ENCODE peak calls at places on chromosome 14, in six cellular contexts. V is testis, J is colonic mucosa, E is psoas muscle, L is upper lobe of left lung, F is astrocyte. B is an unnamed sample.

GRCh38 chr14:76768201-76768656 is 7.0 kb downstream of the VASH1 start:
- DNase-seq in L (peak; percentile 71), E (peak; percentile 49), J (peak; percentile 34), F (no peak), V (peak; percentile 47), B (no peak)

GRCh38 chr14:87133073-87133815 is 859.7 kb downstream of the GALC start:
- DNase-seq in V (no peak), L (no peak), J (peak; percentile 18), E (peak; percentile 44), F (peak; percentile 95), B (peak; percentile 88)

GRCh38 chr14:101191882-101192660 is 288.5 kb upstream of the RTL1 start:
- DNase-seq in V (no peak), E (no peak), L (no peak), F (no peak), J (no peak), B (no peak)

GRCh38 chr14:47691829-47692228 is 16.4 kb upstream of the MDGA2 start:
- DNase-seq in F (no peak), V (no peak), L (no peak), E (no peak), J (no peak), B (no peak)

GRCh38 chr14:76715102-76715926 is 46.0 kb upstream of the VASH1 start:
- DNase-seq in L (no peak), V (peak; percentile 2), E (no peak), F (no peak), J (peak; percentile 5), B (no peak)

GRCh38 chr14:33709286-33709685 is 241.6 kb downstream of the EGLN3 start:
- DNase-seq in V (no peak), L (no peak), J (no peak), F (peak; percentile 75), E (no peak), B (no peak)

GRCh38 chr14:24259282-24260025 is 3.5 kb downstream of the TGM1 start:
- DNase-seq in V (no peak), L (no peak), J (no peak), F (peak; percentile 53), E (no peak), B (peak; percentile 87)

GRCh38 chr14:104925941-104926609 is 1.4 kb downstream of the PLD4 start:
- DNase-seq in E (no peak), F (no peak), L (no peak), J (no peak), V (no peak), B (no peak)

GRCh38 chr14:26598081-26598671 is 343 bp upstream of the NOVA1 start:
- DNase-seq in L (peak; percentile 63), V (peak; percentile 95), E (peak; percentile 80), F (peak; percentile 81), J (peak; percentile 89), B (peak; percentile 20)

GRCh38 chr14:26163761-26164160 is 434.1 kb downstream of the NOVA1 start:
- DNase-seq in E (no peak), L (no peak), J (no peak), F (peak; percentile 21), V (no peak), B (no peak)

GRCh38 chr14:105217764-105218163 is 30.6 kb upstream of the BTBD6 start:
- DNase-seq in L (peak; percentile 89), F (no peak), V (no peak), J (no peak), E (no peak), B (no peak)

GRCh38 chr14:81416233-81416927 is 16.3 kb upstream of the STON2 start:
- DNase-seq in E (no peak), V (no peak), J (no peak), F (no peak), L (peak; percentile 43), B (no peak)

GRCh38 chr14:53458368-53458814 is 305.3 kb upstream of the DDHD1 start:
- DNase-seq in F (peak; percentile 70), J (no peak), L (no peak), V (no peak), E (no peak), B (peak; percentile 62)

GRCh38 chr14:100304825-100305445 is 1.3 kb downstream of the SLC25A29 start:
- DNase-seq in L (peak; percentile 79), J (peak; percentile 83), F (peak; percentile 39), V (peak; percentile 84), E (no peak), B (peak; percentile 53)

GRCh38 chr14:100790785-100791667 is 34.9 kb upstream of the MEG3 start:
- DNase-seq in J (no peak), E (no peak), L (no peak), V (no peak), F (peak; percentile 62), B (no peak)

GRCh38 chr14:101178184-101179072 is 274.9 kb upstream of the RTL1 start:
- DNase-seq in E (no peak), V (no peak), F (no peak), J (no peak), L (no peak), B (no peak)

GRCh38 chr14:96905825-96906224 is 108.6 kb downstream of the VRK1 start:
- DNase-seq in E (no peak), L (no peak), F (no peak), V (no peak), J (no peak), B (no peak)

GRCh38 chr14:86510503-86510902 is 980.6 kb downstream of the FLRT2 start:
- DNase-seq in F (peak; percentile 77), V (no peak), L (no peak), E (no peak), J (no peak), B (no peak)

GRCh38 chr14:68791078-68791983 is 1.5 kb downstream of the ZFP36L1 start:
- DNase-seq in F (no peak), E (no peak), J (peak; percentile 60), V (peak; percentile 28), L (no peak), B (no peak)

GRCh38 chr14:40218282-40218941 is 786.2 kb upstream of the FBXO33 start:
- DNase-seq in E (no peak), V (no peak), J (no peak), F (no peak), L (no peak), B (no peak)

GRCh38 chr14:27528328-27528727 is 930.5 kb upstream of the NOVA1 start:
- DNase-seq in V (no peak), E (no peak), J (no peak), F (peak; percentile 33), L (no peak), B (peak; percentile 24)

GRCh38 chr14:94051115-94051514 is 25.0 kb downstream of the OTUB2 start:
- DNase-seq in F (peak; percentile 44), E (no peak), V (peak; percentile 84), J (peak; percentile 54), L (no peak), B (no peak)
- TF ChIP-seq CTCF in F (peak; percentile 60), E (peak; percentile 22), V (peak; percentile 22), J (peak; percentile 38), L (no peak), B (peak; percentile 7)

GRCh38 chr14:74476107-74476506 is 17.0 kb downstream of the NPC2 start:
- DNase-seq in J (no peak), E (no peak), F (no peak), V (peak; percentile 64), L (no peak), B (no peak)
- H3K27ac ChIP-seq in J (no peak overlapping the region), E (peak overlapping the region; percentile 10), F (no peak overlapping the region), V (no peak overlapping the region), L (no peak overlapping the region), B (peak overlapping the region; percentile 21)

DNA sequence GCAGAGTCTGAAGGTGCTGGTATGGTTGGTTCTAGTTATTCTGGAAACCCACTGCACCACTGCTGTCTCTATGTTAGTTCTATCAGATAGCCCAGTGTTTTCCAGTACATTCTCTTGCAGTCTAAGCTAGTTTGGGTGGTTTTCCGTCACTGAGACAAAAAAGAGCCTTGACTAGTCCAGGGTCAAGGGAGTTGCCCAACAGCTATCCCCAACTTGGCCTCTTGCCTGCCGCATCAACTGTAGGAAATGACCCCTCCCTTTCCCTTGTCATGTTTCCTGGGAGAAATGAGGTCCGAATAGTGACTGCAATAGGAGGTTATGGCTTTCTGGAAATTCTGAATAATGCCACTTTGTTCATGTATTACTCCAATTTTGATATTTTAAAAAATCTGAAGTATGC is 160.4 kb downstream of the EFCAB11 start:
- DNase-seq in V (no peak), J (peak; percentile 33), E (peak; percentile 77), L (no peak), F (no peak), B (no peak)
- TF ChIP-seq CTCF in V (no peak), J (no peak), E (no peak), L (no peak), F (no peak), B (no peak)

GRCh38 chr14:90362558-90362896 is 30.8 kb upstream of the NRDE2 start:
- DNase-seq in E (no peak), V (no peak), F (no peak), L (no peak), J (no peak), B (no peak)

GRCh38 chr14:90356925-90357324 is 25.2 kb upstream of the NRDE2 start:
- DNase-seq in E (no peak), L (no peak), J (no peak), F (no peak), V (no peak), B (no peak)

DNA sequence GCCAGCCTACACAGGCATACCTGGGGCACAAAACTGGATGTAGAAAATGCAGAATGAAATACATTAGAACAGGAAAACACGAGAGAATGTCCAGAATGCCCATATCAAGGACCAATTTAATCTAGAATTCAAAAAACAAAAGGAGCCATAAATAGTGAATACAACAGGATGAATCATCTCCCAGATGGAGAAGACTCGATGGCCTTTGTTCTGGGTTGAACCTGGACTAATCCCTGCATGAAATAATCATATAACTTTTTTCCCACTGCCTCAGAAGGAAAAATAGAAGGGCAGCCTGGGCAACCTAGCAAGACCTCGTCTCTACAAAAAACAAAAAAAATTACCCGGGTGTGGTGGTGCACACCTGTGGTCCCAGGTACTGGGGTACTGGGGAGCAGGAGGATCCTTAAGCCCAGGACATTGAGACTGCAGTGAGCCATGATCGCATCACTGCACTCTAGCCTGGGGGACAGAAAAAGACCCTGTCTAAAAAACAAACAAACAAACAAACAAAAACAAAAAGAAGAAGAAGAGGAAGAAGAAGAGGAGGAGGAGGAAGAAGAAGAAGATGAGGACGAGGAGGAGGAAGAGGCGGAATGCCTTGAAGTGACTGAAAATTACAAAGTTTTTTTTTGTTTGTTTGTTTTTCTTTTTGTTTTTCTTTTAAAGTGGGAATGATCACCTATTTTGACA is 30.3 kb upstream of the NRDE2 start:
- DNase-seq in V (no peak), F (no peak), L (no peak), J (no peak), E (no peak), B (no peak)
- H3K27ac ChIP-seq in V (no peak overlapping the region), F (no peak overlapping the region), L (no peak overlapping the region), J (no peak overlapping the region), E (no peak overlapping the region), B (no peak overlapping the region)

GRCh38 chr14:72845196-72845595 is 48.7 kb downstream of the DPF3 start:
- DNase-seq in E (no peak), V (no peak), L (no peak), J (no peak), F (no peak), B (no peak)

GRCh38 chr14:72836085-72836484 is 57.8 kb downstream of the DPF3 start:
- DNase-seq in L (no peak), F (no peak), J (no peak), E (no peak), V (no peak), B (no peak)

GRCh38 chr14:72839351-72839750 is 54.5 kb downstream of the DPF3 start:
- DNase-seq in L (no peak), E (no peak), V (no peak), J (no peak), F (no peak), B (no peak)

GRCh38 chr14:72844528-72844927 is 49.4 kb downstream of the DPF3 start:
- DNase-seq in J (no peak), E (no peak), L (no peak), V (no peak), F (no peak), B (no peak)

GRCh38 chr14:72839753-72840390 is 54.0 kb downstream of the DPF3 start:
- DNase-seq in L (no peak), F (no peak), J (no peak), E (no peak), V (peak; percentile 55), B (no peak)
- TF ChIP-seq CTCF in L (no peak), F (no peak), J (no peak), E (no peak), V (no peak), B (no peak)